ENCODE peak calls at places on chromosomes 1 and 21, in nine cellular contexts. E, Q, O, R, B, H, P, K and X are unnamed samples.

GRCh38 chr1:107874221-107874620 is 90.8 kb downstream of the VAV3 start:
- DNase-seq in Q (no peak), B (no peak), R (no peak), O (no peak), E (no peak), K (no peak), P (no peak), H (no peak), X (no peak)

GRCh38 chr1:234975941-234976871 is 152.4 kb downstream of the TOMM20 start:
- DNase-seq in Q (no peak), E (peak; percentile 63), K (no peak), P (peak; percentile 81), H (no peak), R (no peak), B (no peak), O (no peak), X (no peak)

GRCh38 chr1:222618880-222619321 is 1.0 kb downstream of the MIA3 start:
- DNase-seq in O (no peak), K (peak; percentile 55), P (peak; percentile 29), B (peak; percentile 51), R (peak; percentile 23), H (peak; percentile 47), Q (no peak), E (peak; percentile 28), X (peak; percentile 46)

GRCh38 chr1:108357802-108358201 is 92.3 kb upstream of the NBPF6 start:
- DNase-seq in P (no peak), H (no peak), R (no peak), Q (no peak), K (no peak), E (no peak), O (no peak), B (no peak), X (no peak)

GRCh38 chr21:31576428-31576827 is 83.1 kb upstream of the SOD1 start:
- DNase-seq in Q (no peak), K (no peak), B (no peak), O (no peak), P (no peak), R (no peak), H (no peak), E (no peak), X (no peak)

GRCh38 chr1:178940022-178940765 is 69.3 kb upstream of the ANGPTL1 start:
- DNase-seq in K (no peak), O (no peak), R (no peak), H (no peak), Q (no peak), P (no peak), B (no peak), E (no peak), X (no peak)

GRCh38 chr1:12456979-12457378 is 161.0 kb downstream of the DHRS3 start:
- DNase-seq in E (no peak), P (no peak), R (peak; percentile 60), O (no peak), B (no peak), H (peak; percentile 78), Q (no peak), K (no peak), X (no peak)

GRCh38 chr21:42452401-42453018 is 43.5 kb downstream of the RSPH1 start:
- DNase-seq in Q (no peak), O (no peak), R (no peak), K (no peak), P (no peak), E (no peak), B (no peak), H (no peak), X (no peak)

GRCh38 chr1:24474193-24474592 is 28.4 kb upstream of the RCAN3 start:
- DNase-seq in Q (no peak), H (no peak), P (no peak), R (no peak), K (no peak), B (no peak), O (no peak), E (no peak), X (no peak)

GRCh38 chr21:42080788-42081083 is 9.6 kb downstream of the UMODL1 start:
- DNase-seq in H (peak; percentile 81), O (no peak), K (no peak), P (no peak), E (no peak), Q (no peak), R (peak; percentile 88), B (no peak), X (peak; percentile 38)

GRCh38 chr1:174818014-174818616 is 181.6 kb upstream of the CACYBP start:
- DNase-seq in R (no peak), K (no peak), B (no peak), H (no peak), Q (no peak), P (no peak), E (no peak), O (no peak), X (no peak)

GRCh38 chr1:11729498-11730428 is 6.2 kb upstream of the AGTRAP start:
- DNase-seq in K (no peak), P (peak; percentile 48), O (no peak), B (no peak), Q (no peak), H (no peak), R (no peak), E (no peak), X (no peak)

GRCh38 chr21:42653492-42654061 is at the start of gene PDE9A:
- DNase-seq in P (no peak), B (peak; percentile 84), O (no peak), H (no peak), R (no peak), K (peak; percentile 69), Q (no peak), E (no peak), X (peak; percentile 40)

GRCh38 chr21:39727401-39728120 is 17.4 kb upstream of the IGSF5 start:
- DNase-seq in Q (no peak), B (no peak), E (no peak), H (no peak), P (no peak), R (no peak), K (no peak), O (no peak), X (no peak)

GRCh38 chr1:33903210-33903589 is 39.3 kb downstream of the HMGB4 start:
- DNase-seq in K (no peak), E (no peak), B (no peak), R (peak; percentile 24), O (no peak), P (no peak), H (no peak), Q (no peak), X (no peak)

GRCh38 chr1:89670711-89671110 is 37.8 kb downstream of the LRRC8C start:
- DNase-seq in P (no peak), B (no peak), O (no peak), H (no peak), R (no peak), Q (no peak), E (no peak), K (no peak), X (no peak)

GRCh38 chr1:43293896-43294760 is 6.7 kb upstream of the TIE1 start:
- DNase-seq in O (no peak), H (peak; percentile 49), P (no peak), E (no peak), R (peak; percentile 74), K (no peak), Q (no peak), B (no peak), X (peak; percentile 91)

GRCh38 chr1:24357011-24357410 is 37.9 kb downstream of the GRHL3 start:
- DNase-seq in B (no peak), E (no peak), R (no peak), K (no peak), P (no peak), H (no peak), Q (no peak), O (no peak), X (no peak)

GRCh38 chr1:182330303-182330702 is 61.3 kb downstream of the GLUL start:
- DNase-seq in R (peak; percentile 18), P (peak; percentile 73), Q (no peak), K (no peak), H (peak; percentile 4), E (peak; percentile 33), O (no peak), B (no peak), X (no peak)

GRCh38 chr1:199218065-199218464 is 579.2 kb downstream of the PTPRC start:
- DNase-seq in K (peak; percentile 46), B (no peak), R (no peak), O (no peak), H (no peak), E (no peak), P (no peak), Q (no peak), X (peak; percentile 6)

GRCh38 chr1:241598234-241598633 is 41.9 kb downstream of the CHML start:
- DNase-seq in O (no peak), E (no peak), P (no peak), Q (no peak), B (no peak), H (no peak), R (no peak), K (no peak), X (no peak)

GRCh38 chr21:43930074-43930847 is 65.2 kb downstream of the AGPAT3 start:
- DNase-seq in R (no peak), P (no peak), B (no peak), O (no peak), K (no peak), H (no peak), E (no peak), Q (no peak), X (no peak)

GRCh38 chr21:38950388-38951094 is 144.8 kb downstream of the ETS2 start:
- DNase-seq in Q (peak; percentile 13), E (no peak), R (no peak), H (peak; percentile 70), K (no peak), O (no peak), B (peak; percentile 15), P (peak; percentile 30), X (no peak)

GRCh38 chr1:38608202-38608864 is 251.2 kb downstream of the RRAGC start:
- DNase-seq in B (peak; percentile 58), H (peak; percentile 31), E (no peak), O (no peak), R (no peak), Q (no peak), P (no peak), K (peak; percentile 81), X (no peak)

GRCh38 chr1:41784516-41785279 is 134.0 kb downstream of the HIVEP3 start:
- DNase-seq in P (no peak), B (no peak), R (no peak), O (no peak), Q (no peak), H (no peak), K (no peak), E (no peak), X (no peak)

GRCh38 chr1:167221126-167221803 is 579 bp downstream of the POU2F1 start:
- DNase-seq in H (no peak), O (peak; percentile 31), R (no peak), Q (no peak), K (peak; percentile 48), B (no peak), E (no peak), P (peak; percentile 22), X (peak; percentile 48)

GRCh38 chr1:44436401-44437394 is 31.6 kb downstream of the RNF220 start:
- DNase-seq in P (no peak), O (no peak), Q (no peak), K (no peak), H (no peak), B (no peak), R (no peak), E (no peak), X (no peak)

GRCh38 chr1:55089683-55090082 is 50.3 kb downstream of the PCSK9 start:
- DNase-seq in B (no peak), H (peak; percentile 10), P (no peak), Q (no peak), E (no peak), R (no peak), O (no peak), K (no peak), X (no peak)

GRCh38 chr1:58072450-58072849 is 474.1 kb downstream of the OMA1 start:
- DNase-seq in R (no peak), O (no peak), B (no peak), P (no peak), K (no peak), Q (no peak), E (no peak), H (no peak), X (no peak)

GRCh38 chr1:938088-938683 is 14.5 kb downstream of the SAMD11 start:
- DNase-seq in H (peak; percentile 70), R (no peak), Q (no peak), K (no peak), E (no peak), B (peak; percentile 81), O (no peak), P (no peak), X (no peak)

GRCh38 chr1:230431517-230431916 is 5.4 kb upstream of the PGBD5 start:
- DNase-seq in R (no peak), H (no peak), O (no peak), P (no peak), B (no peak), K (no peak), E (no peak), Q (no peak), X (no peak)